ENCODE peak calls at places on chromosomes 3 and 15, in five cellular contexts. D is HEK293T, L is IMR-90, W is K562, F is HepG2. X is an unnamed sample.

GRCh38 chr3:106827515-106828213 is 549.6 kb upstream of the CCDC54 start:
- DNase-seq in W (no peak), F (no peak), D (no peak), L (peak; percentile 25), X (no peak)

GRCh38 chr3:112000971-112001370 is 2.2 kb downstream of the TAGLN3 start:
- DNase-seq in W (no peak), F (no peak), D (no peak), L (peak; percentile 21), X (no peak)

GRCh38 chr15:62658498-62658897 is 384.0 kb upstream of the TPM1 start:
- DNase-seq in L (no peak), D (no peak), F (no peak), W (no peak), X (no peak)

GRCh38 chr3:141239551-141240281 is 8.1 kb downstream of the PXYLP1 start:
- DNase-seq in F (no peak), L (no peak), W (no peak), D (no peak), X (no peak)

GRCh38 chr15:33047077-33047476 is 147.4 kb downstream of the FMN1 start:
- DNase-seq in W (no peak), D (no peak), L (no peak), F (no peak), X (no peak)

GRCh38 chr3:7282988-7283387 is 422.1 kb downstream of the GRM7 start:
- DNase-seq in D (no peak), W (no peak), F (no peak), L (no peak), X (no peak)

GRCh38 chr3:128254066-128254590 is 100.8 kb downstream of the EEFSEC start:
- DNase-seq in D (no peak), W (no peak), F (no peak), L (peak; percentile 8), X (no peak)

GRCh38 chr3:184134746-184135148 is 411 bp upstream of the EIF2B5 start:
- DNase-seq in L (no peak), F (no peak), W (no peak), D (no peak), X (no peak)

GRCh38 chr3:141255137-141255536 is 23.5 kb downstream of the PXYLP1 start:
- DNase-seq in W (no peak), D (no peak), F (no peak), L (no peak), X (no peak)

GRCh38 chr3:120800625-120801024 is 58.1 kb downstream of the GTF2E1 start:
- DNase-seq in W (no peak), F (no peak), D (no peak), L (no peak), X (no peak)

GRCh38 chr3:43540625-43541024 is 81.2 kb downstream of the ANO10 start:
- DNase-seq in L (peak; percentile 58), F (no peak), W (no peak), D (no peak), X (no peak)

GRCh38 chr3:108907194-108907593 is 46.5 kb downstream of the GUCA1C start:
- DNase-seq in W (no peak), F (no peak), L (peak; percentile 3), D (no peak), X (no peak)

GRCh38 chr3:46931631-46932441 is 44.7 kb downstream of the CCDC12 start:
- DNase-seq in W (no peak), L (peak; percentile 39), D (no peak), F (peak; percentile 80), X (no peak)

GRCh38 chr3:57257678-57258077 is 30.1 kb downstream of the APPL1 start:
- DNase-seq in W (no peak), F (no peak), L (no peak), D (no peak), X (no peak)

GRCh38 chr3:171959532-171960044 is 79.8 kb upstream of the FNDC3B start:
- DNase-seq in D (no peak), W (no peak), L (no peak), F (peak; percentile 57), X (no peak)

GRCh38 chr3:58999779-59000170 is 50.0 kb downstream of the CFAP20DC start:
- DNase-seq in W (no peak), D (no peak), L (peak; percentile 28), F (no peak), X (no peak)

GRCh38 chr3:49411968-49412631 is at the start of the genes RHOA and TCTA:
- DNase-seq in D (peak; percentile 96), W (peak; percentile 99), L (peak; percentile 100), F (peak; percentile 99), X (peak; percentile 95)

GRCh38 chr3:152271465-152272035 is 2.8 kb downstream of the MBNL1 start:
- DNase-seq in D (no peak), W (no peak), F (no peak), L (no peak), X (no peak)

GRCh38 chr15:60326824-60327654 is 70.7 kb downstream of the ANXA2 start:
- DNase-seq in L (peak; percentile 52), W (peak; percentile 31), F (peak; percentile 50), D (no peak), X (peak; percentile 67)

GRCh38 chr3:113736548-113737089 is 9.4 kb downstream of the NAA50 start:
- DNase-seq in F (peak; percentile 60), L (peak; percentile 73), D (peak; percentile 28), W (peak; percentile 27), X (peak; percentile 25)

GRCh38 chr3:4989649-4989966 is 10.4 kb downstream of the BHLHE40 start:
- DNase-seq in L (no peak), W (no peak), F (no peak), D (no peak), X (no peak)

GRCh38 chr3:4986611-4987373 is 7.6 kb downstream of the BHLHE40 start:
- DNase-seq in W (peak; percentile 87), D (peak; percentile 81), L (peak; percentile 98), F (peak; percentile 94), X (peak; percentile 91)

GRCh38 chr3:4990061-4990460 is 10.8 kb downstream of the BHLHE40 start:
- DNase-seq in L (no peak), D (no peak), F (no peak), W (no peak), X (no peak)

GRCh38 chr3:4987374-4988296 is 8.4 kb downstream of the BHLHE40 start:
- DNase-seq in F (no peak), W (no peak), D (no peak), L (no peak), X (no peak)

DNA sequence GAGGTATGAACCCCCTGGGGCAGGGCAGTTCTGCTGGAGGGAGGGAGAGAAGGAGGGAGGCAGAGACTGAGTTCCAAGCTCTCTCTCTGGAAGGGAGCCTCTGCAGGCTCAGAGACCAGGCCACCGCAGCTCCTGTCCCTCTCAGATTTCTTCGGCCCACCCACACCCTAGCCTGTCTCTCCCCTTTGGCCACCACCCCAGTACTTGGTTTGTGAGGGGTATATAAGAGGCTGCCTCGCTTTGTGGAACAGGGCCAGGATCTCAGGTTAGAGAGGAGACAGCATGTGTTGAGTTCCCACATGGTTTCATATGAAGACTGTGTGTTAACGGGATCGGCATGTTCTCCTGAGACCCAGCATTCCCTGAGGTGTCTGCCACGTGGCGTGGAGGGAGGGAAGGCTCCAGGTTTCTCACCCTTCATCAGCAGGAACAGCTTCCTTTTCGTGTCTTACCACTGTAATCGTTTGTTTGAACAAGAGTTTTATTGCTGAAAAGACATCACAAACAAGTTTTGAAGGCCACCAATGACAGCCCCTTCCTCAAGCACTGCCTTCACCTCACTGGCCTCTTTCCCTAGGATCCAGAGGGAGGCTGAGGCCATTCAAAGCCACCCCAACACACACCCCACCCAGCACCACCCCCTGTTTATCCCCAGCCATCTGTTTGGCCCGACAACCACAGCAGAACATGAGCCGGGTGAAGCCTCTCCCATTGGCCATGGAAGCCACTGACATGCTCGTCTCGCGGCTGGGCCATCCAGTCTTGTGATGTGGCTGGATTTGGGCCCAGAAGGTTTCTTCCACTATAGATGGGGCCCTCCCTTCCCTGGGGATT is 9.8 kb downstream of the BHLHE40 start:
- DNase-seq in F (no peak), D (no peak), W (peak; percentile 90), L (peak; percentile 51), X (peak; percentile 91)
- TF ChIP-seq BHLHE40 in F (no peak), D (no peak), W (peak; percentile 45), L (no peak), X (no peak)

DNA sequence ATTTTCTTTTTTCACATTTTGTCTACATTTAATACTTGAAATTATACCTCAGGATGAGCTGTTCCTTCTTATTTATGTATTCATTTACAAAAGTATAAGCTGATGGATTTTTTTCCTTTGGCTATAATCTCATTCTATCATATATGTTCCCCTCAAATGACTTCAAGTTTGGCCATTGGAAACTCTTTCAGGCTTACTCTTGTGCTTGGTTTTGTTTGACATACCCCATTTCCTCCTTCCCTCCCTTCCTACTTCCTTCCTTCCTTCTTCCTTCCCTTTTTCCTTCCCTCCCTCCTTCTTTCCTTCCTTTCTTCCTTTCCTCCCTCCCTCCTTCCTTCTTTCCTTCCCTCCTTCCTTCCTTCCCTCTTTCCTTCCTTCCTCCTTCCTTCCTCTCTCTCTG is 697.1 kb upstream of the ARPP21 start:
- DNase-seq in D (no peak), W (no peak), L (no peak), F (no peak), X (no peak)
- TF ChIP-seq BHLHE40 in D (no peak), W (no peak), L (no peak), F (no peak), X (no peak)

GRCh38 chr3:164179110-164179774 is 899.1 kb downstream of the SI start:
- DNase-seq in W (no peak), F (no peak), L (no peak), D (no peak), X (no peak)
- TF ChIP-seq BHLHE40 in W (no peak), F (no peak), L (no peak), D (no peak), X (no peak)

DNA sequence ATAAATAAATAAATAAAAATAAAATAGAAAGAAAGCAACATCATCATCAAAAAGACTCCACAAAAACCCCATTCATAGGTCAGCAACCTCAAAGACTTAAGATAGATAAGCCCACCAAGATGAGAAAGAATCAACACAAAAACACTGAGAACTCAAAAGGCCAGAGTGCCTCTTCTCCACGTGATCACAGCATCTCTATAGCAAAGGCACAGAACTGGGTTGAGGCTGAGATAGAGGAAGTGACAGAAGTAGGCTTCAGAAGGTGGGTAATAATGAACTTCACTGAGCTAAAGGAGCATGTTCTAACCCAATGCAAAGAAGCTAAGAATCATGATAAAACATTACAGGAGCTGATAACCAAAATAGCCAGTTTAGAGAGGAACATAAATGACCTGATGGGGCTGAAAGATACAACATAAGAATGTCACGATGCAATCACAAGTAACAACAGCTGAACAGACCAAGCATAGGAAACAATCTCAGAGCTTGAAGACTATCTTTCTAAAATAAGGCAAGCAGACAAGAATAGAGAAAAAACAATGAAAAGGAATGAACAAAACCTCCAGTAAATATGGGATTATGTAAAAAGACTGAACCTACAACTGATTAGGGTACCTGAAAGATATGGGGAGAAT is 26.4 kb downstream of the GNB5 start:
- DNase-seq in F (no peak), W (no peak), L (peak; percentile 45), D (no peak), X (no peak)
- TF ChIP-seq BHLHE40 in F (no peak), W (no peak), L (no peak), D (no peak), X (no peak)

GRCh38 chr3:10396931-10397330 is 76.0 kb upstream of the SEC13 start:
- DNase-seq in F (no peak), L (no peak), W (no peak), D (no peak), X (no peak)
- TF ChIP-seq BHLHE40 in F (no peak), L (no peak), W (no peak), D (no peak), X (no peak)

X was measured in A549.